ENCODE peak calls at places on chromosomes 5 and 9, in four cellular contexts. D, I, J and X are unnamed samples.

GRCh38 chr5:132510076-132510475 is 19.5 kb upstream of the IRF1 start:
- DNase-seq in D (no peak), I (no peak), J (peak; percentile 82), X (peak; percentile 89)

GRCh38 chr9:96216618-96217017 is 85.4 kb downstream of the HSD17B3 start:
- DNase-seq in D (no peak), I (no peak), J (no peak), X (no peak)

GRCh38 chr9:101388507-101388993 is 3.7 kb upstream of the BAAT start:
- DNase-seq in D (no peak), I (no peak), J (no peak), X (no peak)

GRCh38 chr5:15026011-15026481 is 154.5 kb upstream of the ANKH start:
- DNase-seq in D (no peak), I (no peak), J (peak; percentile 31), X (peak; percentile 71)

GRCh38 chr5:3303777-3304176 is 291.9 kb upstream of the IRX1 start:
- DNase-seq in D (no peak), I (no peak), J (no peak), X (no peak)

GRCh38 chr5:158899792-158900191 is 199.9 kb downstream of the EBF1 start:
- DNase-seq in D (no peak), I (no peak), J (peak; percentile 92), X (peak; percentile 29)

GRCh38 chr9:84447305-84447704 is 106.7 kb upstream of the SLC28A3 start:
- DNase-seq in D (no peak), I (no peak), J (no peak), X (no peak)

GRCh38 chr9:120080781-120081180 is 499.2 kb downstream of the CDK5RAP2 start:
- DNase-seq in D (no peak), I (no peak), J (no peak), X (no peak)

GRCh38 chr5:14413331-14413750 is 168.3 kb upstream of the OTULINL start:
- DNase-seq in D (no peak), I (no peak), J (no peak), X (no peak)

GRCh38 chr5:168651654-168652053 is 72.5 kb upstream of the PANK3 start:
- DNase-seq in D (peak; percentile 82), I (no peak), J (peak; percentile 91), X (peak; percentile 88)

GRCh38 chr5:80989883-80990282 is 29.7 kb downstream of the RASGRF2 start:
- DNase-seq in D (no peak), I (no peak), J (no peak), X (no peak)

GRCh38 chr9:135992486-135993408 is 31.6 kb upstream of the UBAC1 start:
- DNase-seq in D (peak; percentile 23), I (peak; percentile 75), J (peak; percentile 89), X (peak; percentile 76)

GRCh38 chr9:89154651-89155336 is 23.8 kb downstream of the SHC3 start:
- DNase-seq in D (peak; percentile 72), I (no peak), J (peak; percentile 87), X (peak; percentile 95)

GRCh38 chr5:60802216-60802615 is 41.9 kb downstream of the ELOVL7 start:
- DNase-seq in D (no peak), I (no peak), J (no peak), X (no peak)

GRCh38 chr5:23352437-23352836 is 155.0 kb upstream of the PRDM9 start:
- DNase-seq in D (no peak), I (no peak), J (no peak), X (no peak)

GRCh38 chr9:85569988-85570387 is 171.8 kb downstream of the AGTPBP1 start:
- DNase-seq in D (peak; percentile 1), I (no peak), J (peak; percentile 17), X (no peak)

GRCh38 chr9:21395778-21396717 is 10.8 kb upstream of the IFNA2 start:
- DNase-seq in D (no peak), I (peak; percentile 51), J (peak; percentile 59), X (peak; percentile 23)

GRCh38 chr9:95433096-95433852 is 83.5 kb downstream of the PTCH1 start:
- DNase-seq in D (no peak), I (no peak), J (no peak), X (no peak)

GRCh38 chr5:158265931-158266710 is 407.2 kb upstream of the CLINT1 start:
- DNase-seq in D (no peak), I (no peak), J (no peak), X (no peak)

GRCh38 chr5:157597277-157597676 is 21.7 kb upstream of the ADAM19 start:
- DNase-seq in D (no peak), I (no peak), J (no peak), X (no peak)

GRCh38 chr5:136042665-136043121 is 13.9 kb downstream of the TGFBI start:
- DNase-seq in D (no peak), I (no peak), J (no peak), X (no peak)

GRCh38 chr5:14870347-14871083 is 1.1 kb downstream of the ANKH start:
- DNase-seq in D (no peak), I (peak; percentile 31), J (peak; percentile 51), X (peak; percentile 16)

GRCh38 chr9:127083133-127083532 is 39.3 kb downstream of the ANGPTL2 start:
- DNase-seq in D (no peak), I (no peak), J (no peak), X (no peak)

GRCh38 chr5:114317751-114318150 is 44.1 kb upstream of the KCNN2 start:
- DNase-seq in D (no peak), I (no peak), J (no peak), X (no peak)

GRCh38 chr5:166166071-166166470 is 2125.4 kb upstream of the WWC1 start:
- DNase-seq in D (no peak), I (no peak), J (no peak), X (no peak)

GRCh38 chr9:4366649-4367330 is 66.9 kb upstream of the GLIS3 start:
- DNase-seq in D (no peak), I (peak; percentile 37), J (peak; percentile 71), X (peak; percentile 69)

GRCh38 chr9:68458918-68459317 is 81.8 kb downstream of the TMEM252 start:
- DNase-seq in D (no peak), I (no peak), J (no peak), X (no peak)

GRCh38 chr5:141245250-141245717 is at the start of gene PCDHB15:
- DNase-seq in D (no peak), I (no peak), J (peak; percentile 3), X (no peak)

GRCh38 chr5:15902050-15902449 is 277.5 kb downstream of the MARCHF11 start:
- DNase-seq in D (no peak), I (no peak), J (no peak), X (no peak)

GRCh38 chr5:9282211-9282610 is 263.7 kb downstream of the SEMA5A start:
- DNase-seq in D (peak; percentile 46), I (no peak), J (peak; percentile 28), X (no peak)

GRCh38 chr5:9283021-9283420 is 262.9 kb downstream of the SEMA5A start:
- DNase-seq in D (peak; percentile 59), I (no peak), J (peak; percentile 50), X (peak; percentile 45)

GRCh38 chr5:9283473-9283872 is 262.4 kb downstream of the SEMA5A start:
- DNase-seq in D (no peak), I (no peak), J (no peak), X (no peak)

GRCh38 chr5:9284272-9284671 is 261.6 kb downstream of the SEMA5A start:
- DNase-seq in D (no peak), I (no peak), J (peak; percentile 44), X (peak; percentile 21)

DNA sequence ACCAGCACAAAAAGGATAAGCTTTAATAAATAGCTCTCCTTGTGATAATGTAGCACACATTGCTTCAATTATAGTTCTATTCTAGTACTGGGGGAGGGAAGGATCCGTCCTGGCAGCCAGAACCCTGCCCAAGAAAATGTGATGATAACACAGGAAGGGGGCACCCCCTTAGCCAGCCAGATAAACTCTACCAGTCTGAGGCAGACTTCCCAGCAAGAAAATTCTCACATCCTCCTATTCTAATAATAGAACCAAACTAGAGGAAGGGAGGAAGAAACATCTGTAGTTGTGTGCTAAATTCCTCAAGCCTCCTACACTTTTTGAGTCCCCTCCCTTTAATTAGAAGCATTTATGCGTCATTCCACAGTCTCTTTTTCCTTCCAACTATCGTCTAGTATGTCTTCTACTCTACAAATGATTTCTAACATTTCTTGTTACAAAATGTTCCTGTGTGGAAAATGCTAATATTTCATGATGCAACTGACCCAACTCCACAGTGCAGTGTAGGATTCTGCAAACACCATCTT is 261.0 kb downstream of the SEMA5A start:
- DNase-seq in D (peak; percentile 85), I (no peak), J (peak; percentile 91), X (peak; percentile 93)
- H3K4me3 ChIP-seq in D (no peak overlapping the region), I (no peak overlapping the region), J (no peak overlapping the region), X (no peak overlapping the region)

DNA sequence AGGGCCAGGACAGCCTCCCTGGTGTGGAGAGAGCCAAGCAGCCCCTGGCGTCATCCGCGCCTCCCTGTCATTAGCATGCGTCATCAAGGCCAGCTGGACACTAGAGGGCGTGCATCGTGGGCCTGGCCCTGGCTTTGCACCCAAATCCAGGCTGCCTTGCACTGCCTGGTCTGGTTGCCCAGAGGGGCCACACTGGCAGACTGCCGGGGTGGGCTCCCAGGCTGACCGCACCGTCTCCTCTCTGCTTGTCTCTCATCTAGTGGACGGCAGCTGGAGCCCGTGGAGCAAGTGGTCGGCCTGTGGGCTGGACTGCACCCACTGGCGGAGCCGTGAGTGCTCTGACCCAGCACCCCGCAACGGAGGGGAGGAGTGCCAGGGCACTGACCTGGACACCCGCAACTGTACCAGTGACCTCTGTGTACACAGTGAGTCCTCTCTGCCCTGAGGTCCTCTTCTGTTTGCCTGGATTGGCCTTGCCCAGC is 29.0 kb downstream of the HK3 start:
- DNase-seq in D (no peak), I (peak; percentile 29), J (peak; percentile 61), X (peak; percentile 17)
- TF ChIP-seq CTCF in D (peak; percentile 33), I (no peak), J (peak; percentile 39), X (peak; percentile 28)

GRCh38 chr9:104863180-104863883 is 64.6 kb downstream of the ABCA1 start:
- DNase-seq in D (peak; percentile 76), I (peak; percentile 38), J (peak; percentile 91), X (peak; percentile 93)
- H3K4me3 ChIP-seq in D (no peak overlapping the region), I (no peak overlapping the region), J (no peak overlapping the region), X (no peak overlapping the region)

GRCh38 chr9:81312346-81312745 is 377.0 kb downstream of the TLE1 start:
- DNase-seq in D (no peak), I (no peak), J (no peak), X (peak; percentile 14)
- TF ChIP-seq CTCF in D (no peak), I (no peak), J (no peak), X (peak; percentile 12)

DNA sequence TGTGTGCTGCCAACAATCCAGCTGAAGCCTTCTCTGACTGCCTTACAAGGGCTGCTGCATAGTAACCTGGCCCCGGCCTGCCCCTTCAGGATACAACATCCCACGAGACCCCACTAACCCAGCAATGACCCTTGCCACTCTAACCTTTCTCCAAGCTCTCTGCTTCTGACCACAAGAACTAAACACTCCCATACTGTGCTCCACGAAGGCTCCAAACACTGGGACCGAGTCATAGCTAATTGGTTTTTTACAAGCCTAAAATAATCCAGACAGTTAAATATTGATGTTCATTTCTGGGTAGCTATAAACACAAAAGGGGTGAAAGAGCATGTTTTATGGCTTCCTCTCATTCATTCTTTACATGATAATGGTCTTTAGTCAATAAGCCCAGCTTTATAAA is 16.3 kb upstream of the TLE4 start:
- DNase-seq in D (no peak), I (no peak), J (peak; percentile 46), X (no peak)
- H3K4me3 ChIP-seq in D (no peak overlapping the region), I (no peak overlapping the region), J (no peak overlapping the region), X (no peak overlapping the region)